ENCODE peak calls at places on chromosomes 16 and 17, in eight cellular contexts. One of them, this sample, is unnamed.

GRCh38 chr17:66549312-66549705 is 246.9 kb downstream of the PRKCA start:
- DNase-seq in stimulated activated naive CD4-positive, alpha-beta T cell: no peak
- DNase-seq in colonic mucosa: no peak
- DNase-seq in stimulated activated CD8-positive, alpha-beta memory T cell treated with anti-CD3 and anti-CD28 coated beads, Interleukin-2, amount 100 ng/mL, for 1 hour: no peak
- DNase-seq in epithelial cell of prostate: no peak
- DNase-seq in activated T-cell treated with anti-CD3 and anti-CD28 coated beads for 1 hour: no peak
- DNase-seq in GM13977: no peak
- DNase-seq in endothelial cell: no peak
- DNase-seq in this sample: no peak

GRCh38 chr17:56994009-56994792 is 16.3 kb downstream of the SCPEP1 start:
- DNase-seq in stimulated activated CD8-positive, alpha-beta memory T cell treated with anti-CD3 and anti-CD28 coated beads, Interleukin-2, amount 100 ng/mL, for 1 hour: no peak
- DNase-seq in activated T-cell treated with anti-CD3 and anti-CD28 coated beads for 1 hour: no peak
- DNase-seq in colonic mucosa: no peak
- DNase-seq in endothelial cell: no peak
- DNase-seq in GM13977: no peak
- DNase-seq in epithelial cell of prostate: peak
- DNase-seq in stimulated activated naive CD4-positive, alpha-beta T cell: no peak
- DNase-seq in this sample: no peak

GRCh38 chr17:42518046-42518754 is 17.8 kb upstream of the NAGLU start:
- DNase-seq in endothelial cell: no peak
- DNase-seq in activated T-cell treated with anti-CD3 and anti-CD28 coated beads for 1 hour: no peak
- DNase-seq in GM13977: no peak
- DNase-seq in stimulated activated CD8-positive, alpha-beta memory T cell treated with anti-CD3 and anti-CD28 coated beads, Interleukin-2, amount 100 ng/mL, for 1 hour: no peak
- DNase-seq in stimulated activated naive CD4-positive, alpha-beta T cell: no peak
- DNase-seq in colonic mucosa: peak
- DNase-seq in epithelial cell of prostate: peak
- DNase-seq in this sample: no peak

GRCh38 chr17:5019475-5019956 is 15.7 kb downstream of the SLC52A1 start:
- DNase-seq in colonic mucosa: no peak
- DNase-seq in stimulated activated naive CD4-positive, alpha-beta T cell: peak
- DNase-seq in endothelial cell: no peak
- DNase-seq in GM13977: peak
- DNase-seq in stimulated activated CD8-positive, alpha-beta memory T cell treated with anti-CD3 and anti-CD28 coated beads, Interleukin-2, amount 100 ng/mL, for 1 hour: peak
- DNase-seq in activated T-cell treated with anti-CD3 and anti-CD28 coated beads for 1 hour: peak
- DNase-seq in epithelial cell of prostate: no peak
- DNase-seq in this sample: peak

GRCh38 chr16:35692824-35693223 is 2233.4 kb downstream of the TP53TG3F start:
- DNase-seq in GM13977: no peak
- DNase-seq in epithelial cell of prostate: no peak
- DNase-seq in stimulated activated CD8-positive, alpha-beta memory T cell treated with anti-CD3 and anti-CD28 coated beads, Interleukin-2, amount 100 ng/mL, for 1 hour: no peak
- DNase-seq in colonic mucosa: no peak
- DNase-seq in endothelial cell: no peak
- DNase-seq in activated T-cell treated with anti-CD3 and anti-CD28 coated beads for 1 hour: no peak
- DNase-seq in stimulated activated naive CD4-positive, alpha-beta T cell: no peak
- DNase-seq in this sample: no peak

GRCh38 chr17:40564195-40564882 is 933 bp downstream of the CCR7 start:
- DNase-seq in stimulated activated CD8-positive, alpha-beta memory T cell treated with anti-CD3 and anti-CD28 coated beads, Interleukin-2, amount 100 ng/mL, for 1 hour: no peak
- DNase-seq in activated T-cell treated with anti-CD3 and anti-CD28 coated beads for 1 hour: no peak
- DNase-seq in stimulated activated naive CD4-positive, alpha-beta T cell: peak
- DNase-seq in colonic mucosa: no peak
- DNase-seq in epithelial cell of prostate: no peak
- DNase-seq in GM13977: peak
- DNase-seq in endothelial cell: no peak
- DNase-seq in this sample: peak

GRCh38 chr16:74726736-74727135 is 26.1 kb upstream of the MLKL start:
- DNase-seq in activated T-cell treated with anti-CD3 and anti-CD28 coated beads for 1 hour: no peak
- DNase-seq in colonic mucosa: peak
- DNase-seq in stimulated activated naive CD4-positive, alpha-beta T cell: no peak
- DNase-seq in endothelial cell: no peak
- DNase-seq in epithelial cell of prostate: no peak
- DNase-seq in stimulated activated CD8-positive, alpha-beta memory T cell treated with anti-CD3 and anti-CD28 coated beads, Interleukin-2, amount 100 ng/mL, for 1 hour: no peak
- DNase-seq in GM13977: no peak
- DNase-seq in this sample: peak

GRCh38 chr17:80789356-80789902 is 202.2 kb upstream of the CHMP6 start:
- DNase-seq in activated T-cell treated with anti-CD3 and anti-CD28 coated beads for 1 hour: no peak
- DNase-seq in epithelial cell of prostate: peak
- DNase-seq in stimulated activated naive CD4-positive, alpha-beta T cell: no peak
- DNase-seq in colonic mucosa: no peak
- DNase-seq in stimulated activated CD8-positive, alpha-beta memory T cell treated with anti-CD3 and anti-CD28 coated beads, Interleukin-2, amount 100 ng/mL, for 1 hour: no peak
- DNase-seq in endothelial cell: no peak
- DNase-seq in GM13977: no peak
- DNase-seq in this sample: no peak

GRCh38 chr17:60468371-60468770 is 46.1 kb downstream of the CHCT1 start:
- DNase-seq in stimulated activated naive CD4-positive, alpha-beta T cell: no peak
- DNase-seq in endothelial cell: no peak
- DNase-seq in epithelial cell of prostate: no peak
- DNase-seq in colonic mucosa: no peak
- DNase-seq in GM13977: no peak
- DNase-seq in activated T-cell treated with anti-CD3 and anti-CD28 coated beads for 1 hour: no peak
- DNase-seq in stimulated activated CD8-positive, alpha-beta memory T cell treated with anti-CD3 and anti-CD28 coated beads, Interleukin-2, amount 100 ng/mL, for 1 hour: no peak
- DNase-seq in this sample: no peak

GRCh38 chr17:51580869-51581268 is 320.5 kb downstream of the UTP18 start:
- DNase-seq in stimulated activated naive CD4-positive, alpha-beta T cell: no peak
- DNase-seq in GM13977: no peak
- DNase-seq in activated T-cell treated with anti-CD3 and anti-CD28 coated beads for 1 hour: no peak
- DNase-seq in endothelial cell: no peak
- DNase-seq in colonic mucosa: no peak
- DNase-seq in epithelial cell of prostate: no peak
- DNase-seq in stimulated activated CD8-positive, alpha-beta memory T cell treated with anti-CD3 and anti-CD28 coated beads, Interleukin-2, amount 100 ng/mL, for 1 hour: no peak
- DNase-seq in this sample: no peak

GRCh38 chr17:68456529-68457167 is 648 bp downstream of the WIPI1 start:
- DNase-seq in GM13977: no peak
- DNase-seq in epithelial cell of prostate: peak
- DNase-seq in endothelial cell: peak
- DNase-seq in stimulated activated CD8-positive, alpha-beta memory T cell treated with anti-CD3 and anti-CD28 coated beads, Interleukin-2, amount 100 ng/mL, for 1 hour: no peak
- DNase-seq in activated T-cell treated with anti-CD3 and anti-CD28 coated beads for 1 hour: no peak
- DNase-seq in stimulated activated naive CD4-positive, alpha-beta T cell: no peak
- DNase-seq in colonic mucosa: peak
- DNase-seq in this sample: no peak